ENCODE peak calls at places on chromosomes 1 and 21, in six cellular contexts. Q is GF-D8, O is heart left ventricle, E is right cardiac atrium, W is left ventricle myocardium inferior, I is kidney. L is an unnamed sample.

GRCh38 chr1:8412183-8412831 is 94.4 kb downstream of the SLC45A1 start:
- DNase-seq in Q (no peak), O (peak; percentile 50), E (peak; percentile 72), W (no peak), I (no peak), L (no peak)

GRCh38 chr1:110305875-110306420 is 33.2 kb upstream of the RBM15 start:
- DNase-seq in Q (no peak), O (no peak), E (no peak), W (no peak), I (no peak), L (no peak)

GRCh38 chr1:214280386-214281029 is 451 bp upstream of the SMYD2 start:
- DNase-seq in Q (no peak), O (peak; percentile 61), E (peak; percentile 70), W (peak; percentile 29), I (peak; percentile 82), L (peak; percentile 19)

GRCh38 chr1:81681104-81681503 is 119.6 kb upstream of the ADGRL2 start:
- DNase-seq in Q (no peak), O (no peak), E (no peak), W (no peak), I (no peak), L (no peak)

GRCh38 chr1:5974631-5975030 is 17.6 kb downstream of the NPHP4 start:
- DNase-seq in Q (no peak), O (no peak), E (no peak), W (no peak), I (peak; percentile 53), L (no peak)

GRCh38 chr1:24109686-24110475 is 2.1 kb downstream of the MYOM3 start:
- DNase-seq in Q (no peak), O (peak; percentile 27), E (no peak), W (no peak), I (no peak), L (no peak)

GRCh38 chr1:239676522-239677273 is 290.3 kb downstream of the CHRM3 start:
- DNase-seq in Q (no peak), O (no peak), E (no peak), W (no peak), I (no peak), L (no peak)

GRCh38 chr1:220768127-220768601 is 18.5 kb upstream of the MTARC1 start:
- DNase-seq in Q (peak; percentile 27), O (no peak), E (peak; percentile 72), W (no peak), I (no peak), L (no peak)

GRCh38 chr21:39016740-39017315 is 166.4 kb downstream of the PSMG1 start:
- DNase-seq in Q (peak; percentile 90), O (no peak), E (peak; percentile 61), W (no peak), I (no peak), L (no peak)

GRCh38 chr1:157504646-157505045 is 47.7 kb downstream of the FCRL5 start:
- DNase-seq in Q (no peak), O (no peak), E (peak; percentile 55), W (no peak), I (no peak), L (no peak)

GRCh38 chr1:36776256-36776655 is 258.1 kb downstream of the GRIK3 start:
- DNase-seq in Q (no peak), O (no peak), E (no peak), W (no peak), I (no peak), L (no peak)

GRCh38 chr1:1881727-1882126 is 9.2 kb downstream of the GNB1 start:
- DNase-seq in Q (no peak), O (no peak), E (no peak), W (no peak), I (peak; percentile 14), L (no peak)

GRCh38 chr1:101253976-101254660 is 17.3 kb downstream of the S1PR1 start:
- DNase-seq in Q (no peak), O (no peak), E (no peak), W (no peak), I (no peak), L (no peak)

GRCh38 chr1:199161766-199162303 is 523.0 kb downstream of the PTPRC start:
- DNase-seq in Q (no peak), O (no peak), E (no peak), W (no peak), I (no peak), L (peak; percentile 49)

GRCh38 chr1:184075040-184076029 is 23.8 kb downstream of the TSEN15 start:
- DNase-seq in Q (peak; percentile 9), O (no peak), E (no peak), W (no peak), I (no peak), L (peak; percentile 45)

GRCh38 chr1:112368198-112368597 is 27.8 kb upstream of the CTTNBP2NL start:
- DNase-seq in Q (no peak), O (no peak), E (no peak), W (no peak), I (no peak), L (no peak)

GRCh38 chr1:7886346-7886745 is 33.5 kb upstream of the UTS2 start:
- DNase-seq in Q (no peak), O (no peak), E (no peak), W (no peak), I (no peak), L (no peak)

GRCh38 chr1:39788758-39789570 is at the start of gene BMP8B:
- DNase-seq in Q (no peak), O (peak; percentile 44), E (peak; percentile 85), W (peak; percentile 49), I (peak; percentile 93), L (no peak)

GRCh38 chr1:151993734-151994496 is at the start of gene S100A10:
- DNase-seq in Q (no peak), O (peak; percentile 88), E (peak; percentile 95), W (peak; percentile 85), I (peak; percentile 95), L (peak; percentile 43)

GRCh38 chr21:29697555-29698193 is 242.1 kb downstream of the GRIK1 start:
- DNase-seq in Q (no peak), O (no peak), E (no peak), W (no peak), I (no peak), L (peak; percentile 4)

GRCh38 chr1:204974326-204974725 is 68.7 kb upstream of the CNTN2 start:
- DNase-seq in Q (no peak), O (no peak), E (no peak), W (no peak), I (no peak), L (no peak)

GRCh38 chr1:178461676-178462075 is 35.1 kb downstream of the CLEC20A start:
- DNase-seq in Q (no peak), O (no peak), E (no peak), W (no peak), I (no peak), L (no peak)

GRCh38 chr1:98704474-98704873 is 43.0 kb downstream of the SNX7 start:
- DNase-seq in Q (no peak), O (no peak), E (no peak), W (no peak), I (no peak), L (peak; percentile 6)

GRCh38 chr1:24909388-24909898 is 20.6 kb downstream of the RUNX3 start:
- DNase-seq in Q (no peak), O (no peak), E (peak; percentile 78), W (peak; percentile 41), I (peak; percentile 67), L (no peak)

GRCh38 chr21:42218836-42219605 is at the start of gene ABCG1:
- DNase-seq in Q (no peak), O (no peak), E (peak; percentile 76), W (peak; percentile 54), I (peak; percentile 81), L (no peak)

GRCh38 chr1:39427912-39428311 is 63.5 kb upstream of the BMP8A start:
- DNase-seq in Q (no peak), O (no peak), E (no peak), W (no peak), I (no peak), L (no peak)

GRCh38 chr1:234726359-234726836 is 116.4 kb upstream of the IRF2BP2 start:
- DNase-seq in Q (no peak), O (peak; percentile 33), E (peak; percentile 66), W (no peak), I (no peak), L (no peak)

GRCh38 chr1:233237623-233238022 is 57.9 kb downstream of the PCNX2 start:
- DNase-seq in Q (no peak), O (no peak), E (peak; percentile 55), W (no peak), I (no peak), L (no peak)